ENCODE peak calls at places on chromosome 20, in seven cellular contexts. C is GM23248; N is stimulated activated CD4-positive, alpha-beta T cell treated with anti-CD3 and anti-CD28 coated beads, Interleukin-4, amount 100 ng/mL, for 4 hours; I is left ventricle myocardium superior; Y is lung microvascular endothelial cell; P is right lobe of liver; F is fibroblast of pulmonary artery. A is an unnamed sample.

GRCh38 chr20:59604770-59605665 is 678 bp downstream of the PHACTR3 start:
- DNase-seq in C (peak; percentile 15), N (no peak), I (peak; percentile 42), Y (no peak), P (no peak), F (no peak), A (no peak)

GRCh38 chr20:53660078-53660909 is 66.7 kb upstream of the ZNF217 start:
- DNase-seq in C (peak; percentile 32), N (peak; percentile 42), I (no peak), Y (no peak), P (no peak), F (peak; percentile 45), A (no peak)

GRCh38 chr20:8255945-8256632 is 124.0 kb downstream of the PLCB1 start:
- DNase-seq in C (no peak), N (no peak), I (no peak), Y (peak; percentile 4), P (no peak), F (no peak), A (peak; percentile 43)

GRCh38 chr20:58847483-58847882 is 3.2 kb downstream of the GNAS-AS1 start:
- DNase-seq in C (no peak), N (no peak), I (no peak), Y (no peak), P (no peak), F (no peak), A (no peak)

GRCh38 chr20:31908016-31908415 is 37.6 kb downstream of the TTLL9 start:
- DNase-seq in C (no peak), N (no peak), I (no peak), Y (no peak), P (no peak), F (no peak), A (no peak)

GRCh38 chr20:45912344-45912682 is 358 bp upstream of the PLTP start:
- DNase-seq in C (no peak), N (no peak), I (no peak), Y (no peak), P (no peak), F (no peak), A (no peak)

GRCh38 chr20:43691928-43692524 is 25.1 kb downstream of the MYBL2 start:
- DNase-seq in C (peak; percentile 60), N (peak; percentile 58), I (no peak), Y (peak; percentile 38), P (no peak), F (peak; percentile 38), A (peak; percentile 38)

GRCh38 chr20:16428112-16428511 is 145.1 kb downstream of the KIF16B start:
- DNase-seq in C (no peak), N (no peak), I (no peak), Y (no peak), P (no peak), F (no peak), A (no peak)

GRCh38 chr20:50838322-50838625 is 43.4 kb downstream of the BCAS4 start:
- DNase-seq in C (no peak), N (no peak), I (no peak), Y (no peak), P (no peak), F (no peak), A (no peak)

GRCh38 chr20:49325981-49326380 is 48.1 kb upstream of the ZNFX1 start:
- DNase-seq in C (peak; percentile 86), N (no peak), I (no peak), Y (no peak), P (no peak), F (peak; percentile 27), A (peak; percentile 9)

GRCh38 chr20:967796-968742 is 34.0 kb downstream of the RSPO4 start:
- DNase-seq in C (peak; percentile 31), N (no peak), I (no peak), Y (peak; percentile 58), P (no peak), F (peak; percentile 48), A (peak; percentile 51)

GRCh38 chr20:57672164-57672563 is 37.7 kb downstream of the PMEPA1 start:
- DNase-seq in C (peak; percentile 86), N (no peak), I (peak; percentile 83), Y (peak; percentile 94), P (no peak), F (no peak), A (no peak)

GRCh38 chr20:36613974-36614373 is 8.4 kb downstream of the RAB5IF start:
- DNase-seq in C (no peak), N (no peak), I (no peak), Y (no peak), P (no peak), F (no peak), A (no peak)

GRCh38 chr20:56630506-56631317 is 1.6 kb downstream of the TFAP2C start:
- DNase-seq in C (peak; percentile 78), N (no peak), I (peak; percentile 32), Y (no peak), P (no peak), F (no peak), A (no peak)

GRCh38 chr20:3889489-3890409 is 562 bp downstream of the PANK2 start:
- DNase-seq in C (peak; percentile 48), N (peak; percentile 40), I (peak; percentile 61), Y (peak; percentile 51), P (peak; percentile 64), F (no peak), A (no peak)

GRCh38 chr20:50625986-50626677 is 65.2 kb downstream of the RIPOR3 start:
- DNase-seq in C (peak; percentile 56), N (peak; percentile 27), I (peak; percentile 79), Y (peak; percentile 16), P (no peak), F (peak; percentile 58), A (no peak)

GRCh38 chr20:63542696-63543095 is 4.9 kb downstream of the SRMS start:
- DNase-seq in C (no peak), N (no peak), I (no peak), Y (no peak), P (no peak), F (no peak), A (no peak)

GRCh38 chr20:34461779-34462087 is 54.5 kb upstream of the DYNLRB1 start:
- DNase-seq in C (peak; percentile 23), N (no peak), I (no peak), Y (no peak), P (no peak), F (no peak), A (peak; percentile 37)

GRCh38 chr20:25389858-25390537 is 637 bp downstream of the ABHD12 start:
- DNase-seq in C (peak; percentile 58), N (peak; percentile 23), I (peak; percentile 59), Y (peak; percentile 19), P (peak; percentile 59), F (no peak), A (no peak)

A was measured in iris pigment epithelial cell.